ENCODE peak calls at places on chromosomes 7 and 10, in six cellular contexts. One of them, this sample, is unnamed.

GRCh38 chr10:100347568-100348195 is 649 bp downstream of the SCD start:
- DNase-seq in H1: no peak
- DNase-seq in K562: peak
- DNase-seq in HepG2: no peak
- DNase-seq in SK-N-SH: peak
- DNase-seq in GM12878: no peak
- DNase-seq in this sample: peak

GRCh38 chr7:66952343-66953043 is 31.5 kb downstream of the TMEM248 start:
- DNase-seq in K562: no peak
- DNase-seq in SK-N-SH: no peak
- DNase-seq in HepG2: peak
- DNase-seq in GM12878: no peak
- DNase-seq in H1: peak
- DNase-seq in this sample: no peak

GRCh38 chr7:99372275-99373085 is 2.0 kb upstream of the ARPC1B start:
- DNase-seq in K562: no peak
- DNase-seq in SK-N-SH: no peak
- DNase-seq in HepG2: peak
- DNase-seq in GM12878: no peak
- DNase-seq in H1: no peak
- DNase-seq in this sample: no peak

GRCh38 chr7:37196631-37197030 is 252.0 kb downstream of the ELMO1 start:
- DNase-seq in GM12878: no peak
- DNase-seq in H1: no peak
- DNase-seq in K562: no peak
- DNase-seq in SK-N-SH: no peak
- DNase-seq in HepG2: no peak
- DNase-seq in this sample: no peak

GRCh38 chr10:18576586-18576985 is 74.8 kb downstream of the NSUN6 start:
- DNase-seq in GM12878: no peak
- DNase-seq in SK-N-SH: no peak
- DNase-seq in HepG2: no peak
- DNase-seq in H1: no peak
- DNase-seq in K562: no peak
- DNase-seq in this sample: no peak

GRCh38 chr7:17041324-17041723 is 159.5 kb upstream of the AGR3 start:
- DNase-seq in HepG2: peak
- DNase-seq in GM12878: no peak
- DNase-seq in H1: no peak
- DNase-seq in K562: no peak
- DNase-seq in SK-N-SH: no peak
- DNase-seq in this sample: peak

GRCh38 chr10:5411941-5412276 is 448 bp upstream of the NET1 start:
- DNase-seq in SK-N-SH: peak
- DNase-seq in HepG2: no peak
- DNase-seq in K562: no peak
- DNase-seq in H1: no peak
- DNase-seq in GM12878: no peak
- DNase-seq in this sample: no peak

GRCh38 chr7:121853307-121853706 is 19.7 kb upstream of the PTPRZ1 start:
- DNase-seq in HepG2: no peak
- DNase-seq in H1: no peak
- DNase-seq in K562: no peak
- DNase-seq in GM12878: no peak
- DNase-seq in SK-N-SH: no peak
- DNase-seq in this sample: no peak

GRCh38 chr10:111546216-111546615 is 469.4 kb downstream of the ADRA2A start:
- DNase-seq in SK-N-SH: no peak
- DNase-seq in K562: no peak
- DNase-seq in HepG2: no peak
- DNase-seq in GM12878: no peak
- DNase-seq in H1: no peak
- DNase-seq in this sample: no peak

GRCh38 chr10:133351408-133352318 is 4.5 kb downstream of the PRAP1 start:
- DNase-seq in H1: no peak
- DNase-seq in K562: no peak
- DNase-seq in SK-N-SH: no peak
- DNase-seq in HepG2: no peak
- DNase-seq in GM12878: no peak
- DNase-seq in this sample: no peak

GRCh38 chr10:76286536-76286935 is 855.1 kb downstream of the LRMDA start:
- DNase-seq in GM12878: no peak
- DNase-seq in HepG2: no peak
- DNase-seq in K562: no peak
- DNase-seq in SK-N-SH: no peak
- DNase-seq in H1: no peak
- DNase-seq in this sample: no peak

GRCh38 chr10:76296885-76297775 is 865.7 kb downstream of the LRMDA start:
- DNase-seq in SK-N-SH: no peak
- DNase-seq in HepG2: no peak
- DNase-seq in K562: no peak
- DNase-seq in H1: no peak
- DNase-seq in GM12878: no peak
- DNase-seq in this sample: no peak

GRCh38 chr10:76287856-76288255 is 856.4 kb downstream of the LRMDA start:
- DNase-seq in HepG2: no peak
- DNase-seq in SK-N-SH: no peak
- DNase-seq in H1: no peak
- DNase-seq in GM12878: no peak
- DNase-seq in K562: no peak
- DNase-seq in this sample: no peak

DNA sequence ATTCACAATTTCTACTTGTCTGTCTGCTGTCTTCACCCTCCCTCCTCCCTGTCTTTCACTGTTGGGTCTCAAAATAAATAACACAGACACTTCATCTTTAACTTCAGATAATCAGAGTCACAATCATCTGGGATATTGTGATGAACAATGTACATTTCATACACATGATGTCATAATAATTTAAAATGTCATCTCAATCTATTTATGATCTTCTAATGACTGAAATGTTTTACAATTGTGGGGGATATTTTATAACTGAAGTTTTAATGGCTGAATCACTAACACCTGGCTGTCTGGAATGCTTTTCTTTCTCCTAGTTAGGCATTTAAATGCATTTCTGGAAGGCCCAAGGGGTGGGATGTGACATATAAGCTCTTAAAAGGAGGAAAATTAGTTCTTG is 859.8 kb downstream of the LRMDA start:
- DNase-seq in HepG2: no peak
- DNase-seq in GM12878: no peak
- DNase-seq in SK-N-SH: no peak
- DNase-seq in H1: no peak
- DNase-seq in K562: no peak
- DNase-seq in this sample: no peak
- TF ChIP-seq GABPA in HepG2: no peak
- TF ChIP-seq GABPA in GM12878: no peak
- TF ChIP-seq GABPA in SK-N-SH: no peak
- TF ChIP-seq GABPA in H1: no peak
- TF ChIP-seq GABPA in K562: no peak
- TF ChIP-seq GABPA in this sample: no peak

DNA sequence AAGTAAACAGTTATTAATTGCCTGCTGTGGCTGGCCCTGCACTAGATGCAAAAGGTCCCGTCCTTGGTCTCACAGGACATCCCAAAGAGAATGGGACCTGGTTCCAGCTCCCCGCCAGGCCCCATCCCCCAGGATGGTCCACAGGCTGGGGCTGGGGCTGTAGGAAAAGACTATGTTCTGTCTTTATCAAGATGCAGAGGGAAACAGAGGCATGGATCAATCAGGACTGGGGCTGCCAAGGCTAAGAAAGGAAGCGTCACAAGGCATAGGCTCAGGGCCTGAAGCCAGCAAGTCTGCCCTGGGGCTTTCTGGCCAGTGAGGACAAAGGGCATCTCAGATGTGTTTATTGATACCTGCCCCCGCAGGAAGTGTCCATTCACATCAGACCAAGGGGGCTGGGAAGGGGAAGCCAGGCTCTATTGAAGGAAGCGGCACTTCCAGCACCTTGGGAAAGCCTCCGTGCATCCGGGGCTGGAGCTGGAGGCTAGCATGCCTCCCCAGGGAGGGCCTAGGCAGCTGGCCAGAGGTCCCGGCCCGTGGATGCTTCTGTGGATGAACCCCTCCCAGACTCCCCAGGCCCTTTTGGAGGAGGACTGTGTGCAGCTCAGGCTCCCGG is 5.8 kb downstream of the VSIR start:
- DNase-seq in SK-N-SH: no peak
- DNase-seq in K562: no peak
- DNase-seq in GM12878: no peak
- DNase-seq in H1: no peak
- DNase-seq in HepG2: peak
- DNase-seq in this sample: peak
- TF ChIP-seq GABPA in SK-N-SH: no peak
- TF ChIP-seq GABPA in K562: no peak
- TF ChIP-seq GABPA in GM12878: no peak
- TF ChIP-seq GABPA in H1: no peak
- TF ChIP-seq GABPA in HepG2: no peak
- TF ChIP-seq GABPA in this sample: no peak

DNA sequence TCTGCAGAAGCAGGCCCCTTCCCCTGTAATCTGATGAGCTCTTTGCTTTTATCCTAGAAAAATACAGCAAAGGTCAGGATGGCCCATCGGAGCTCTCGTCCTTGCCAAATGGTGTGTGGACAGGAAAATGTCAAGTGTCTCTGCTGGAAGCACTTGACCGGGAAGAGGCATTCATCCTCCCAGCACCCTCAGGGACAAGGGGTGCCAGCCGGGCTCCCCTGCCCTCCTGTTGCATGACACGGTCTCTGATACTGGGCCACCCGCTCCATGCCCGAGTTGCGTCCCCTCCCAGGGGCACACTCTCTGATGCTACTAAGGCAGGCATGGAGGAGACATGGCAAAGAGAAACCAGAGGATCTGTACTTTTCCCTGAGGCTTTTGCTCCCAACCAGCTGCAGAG is 43.6 kb downstream of the PYROXD2 start:
- DNase-seq in SK-N-SH: no peak
- DNase-seq in HepG2: no peak
- DNase-seq in GM12878: no peak
- DNase-seq in K562: no peak
- DNase-seq in H1: no peak
- DNase-seq in this sample: no peak
- TF ChIP-seq GABPA in SK-N-SH: no peak
- TF ChIP-seq GABPA in HepG2: no peak
- TF ChIP-seq GABPA in GM12878: no peak
- TF ChIP-seq GABPA in K562: no peak
- TF ChIP-seq GABPA in H1: no peak
- TF ChIP-seq GABPA in this sample: no peak

GRCh38 chr10:129079705-129080104 is 387.3 kb upstream of the MGMT start:
- DNase-seq in H1: no peak
- DNase-seq in HepG2: no peak
- DNase-seq in SK-N-SH: no peak
- DNase-seq in GM12878: no peak
- DNase-seq in K562: no peak
- DNase-seq in this sample: no peak
- TF ChIP-seq GABPA in H1: no peak
- TF ChIP-seq GABPA in HepG2: no peak
- TF ChIP-seq GABPA in SK-N-SH: no peak
- TF ChIP-seq GABPA in GM12878: no peak
- TF ChIP-seq GABPA in K562: no peak
- TF ChIP-seq GABPA in this sample: no peak

GRCh38 chr7:1894906-1895663 is 225.0 kb downstream of the ELFN1 start:
- DNase-seq in SK-N-SH: no peak
- DNase-seq in H1: no peak
- DNase-seq in K562: no peak
- DNase-seq in GM12878: no peak
- DNase-seq in HepG2: no peak
- DNase-seq in this sample: no peak
- TF ChIP-seq GABPA in SK-N-SH: no peak
- TF ChIP-seq GABPA in H1: no peak
- TF ChIP-seq GABPA in K562: no peak
- TF ChIP-seq GABPA in GM12878: no peak
- TF ChIP-seq GABPA in HepG2: no peak
- TF ChIP-seq GABPA in this sample: no peak

This sample was measured in HL-60.